ENCODE peak calls at places on chromosomes 1 and 21, in four cellular contexts. T is HepG2, Z is K562, R is GM12878. W is an unnamed sample.

GRCh38 chr1:159981351-159982055 is 27.5 kb upstream of the SLAMF9 start:
- DNase-seq in T (no peak), Z (no peak), R (no peak), W (no peak)

GRCh38 chr1:182674346-182675246 is 9.8 kb downstream of the RGS8 start:
- DNase-seq in R (no peak), T (no peak), Z (no peak), W (no peak)

GRCh38 chr1:177915641-177916040 is 54.2 kb downstream of the SEC16B start:
- DNase-seq in R (no peak), Z (no peak), T (no peak), W (no peak)

GRCh38 chr1:41767534-41767933 is 151.2 kb downstream of the HIVEP3 start:
- DNase-seq in Z (no peak), T (no peak), R (no peak), W (no peak)

GRCh38 chr1:29800120-29800519 is 563.8 kb downstream of the PTPRU start:
- DNase-seq in R (no peak), T (no peak), Z (peak), W (no peak)

GRCh38 chr1:22204989-22205913 is 62.4 kb upstream of the WNT4 start:
- DNase-seq in Z (no peak), R (no peak), T (no peak), W (no peak)

GRCh38 chr1:234553241-234554156 is 56.5 kb downstream of the IRF2BP2 start:
- DNase-seq in T (no peak), R (no peak), Z (no peak), W (no peak)

GRCh38 chr1:2251786-2252185 is 23.7 kb downstream of the SKI start:
- DNase-seq in T (no peak), Z (no peak), R (no peak), W (no peak)

GRCh38 chr1:24277420-24278169 is 41.6 kb upstream of the GRHL3 start:
- DNase-seq in Z (no peak), R (peak), T (no peak), W (no peak)

GRCh38 chr1:198598796-198599321 is 40.0 kb upstream of the PTPRC start:
- DNase-seq in Z (peak), R (peak), T (no peak), W (no peak)

GRCh38 chr21:45292399-45293213 is 4.9 kb upstream of the POFUT2 start:
- DNase-seq in Z (peak), R (no peak), T (peak), W (peak)

GRCh38 chr1:23215751-23216449 is 1.4 kb downstream of the HTR1D start:
- DNase-seq in T (peak), Z (no peak), R (no peak), W (no peak)

GRCh38 chr1:155126494-155127104 is 1.1 kb upstream of the EFNA1 start:
- DNase-seq in Z (peak), R (no peak), T (peak), W (peak)

GRCh38 chr1:164921493-164921892 is 362.5 kb downstream of the PBX1 start:
- DNase-seq in R (no peak), T (no peak), Z (no peak), W (no peak)

GRCh38 chr1:159800177-159800935 is 1.8 kb upstream of the FCRL6 start:
- DNase-seq in Z (no peak), R (peak), T (no peak), W (no peak)

GRCh38 chr1:201171063-201172036 is 17.1 kb upstream of the TMEM9 start:
- DNase-seq in T (peak), Z (peak), R (no peak), W (peak)

GRCh38 chr21:41481191-41481590 is 26.8 kb downstream of the TMPRSS2 start:
- DNase-seq in T (no peak), R (no peak), Z (no peak), W (no peak)

GRCh38 chr1:30058966-30059365 is 664.4 kb downstream of the MATN1 start:
- DNase-seq in T (no peak), Z (no peak), R (no peak), W (peak)

GRCh38 chr1:14881775-14882672 is 271.5 kb upstream of the TMEM51 start:
- DNase-seq in R (peak), Z (no peak), T (no peak), W (no peak)

GRCh38 chr1:91622586-91622985 is 121.9 kb downstream of the CDC7 start:
- DNase-seq in Z (no peak), R (no peak), T (no peak), W (no peak)

GRCh38 chr1:33317946-33318345 is 3.0 kb downstream of the A3GALT2 start:
- DNase-seq in R (no peak), T (no peak), Z (no peak), W (no peak)

GRCh38 chr1:33321178-33321577 is 280 bp upstream of the A3GALT2 start:
- DNase-seq in T (no peak), R (no peak), Z (no peak), W (no peak)

GRCh38 chr1:33319949-33320618 is 814 bp downstream of the A3GALT2 start:
- DNase-seq in Z (no peak), T (no peak), R (no peak), W (no peak)

GRCh38 chr1:33320619-33321165 is at the start of gene A3GALT2:
- DNase-seq in Z (no peak), T (no peak), R (no peak), W (no peak)

GRCh38 chr1:33319186-33319948 is 1.5 kb downstream of the A3GALT2 start:
- DNase-seq in R (no peak), T (no peak), Z (no peak), W (no peak)
- TF ChIP-seq TARDBP in R (no peak), T (no peak), Z (no peak), W (no peak)

DNA sequence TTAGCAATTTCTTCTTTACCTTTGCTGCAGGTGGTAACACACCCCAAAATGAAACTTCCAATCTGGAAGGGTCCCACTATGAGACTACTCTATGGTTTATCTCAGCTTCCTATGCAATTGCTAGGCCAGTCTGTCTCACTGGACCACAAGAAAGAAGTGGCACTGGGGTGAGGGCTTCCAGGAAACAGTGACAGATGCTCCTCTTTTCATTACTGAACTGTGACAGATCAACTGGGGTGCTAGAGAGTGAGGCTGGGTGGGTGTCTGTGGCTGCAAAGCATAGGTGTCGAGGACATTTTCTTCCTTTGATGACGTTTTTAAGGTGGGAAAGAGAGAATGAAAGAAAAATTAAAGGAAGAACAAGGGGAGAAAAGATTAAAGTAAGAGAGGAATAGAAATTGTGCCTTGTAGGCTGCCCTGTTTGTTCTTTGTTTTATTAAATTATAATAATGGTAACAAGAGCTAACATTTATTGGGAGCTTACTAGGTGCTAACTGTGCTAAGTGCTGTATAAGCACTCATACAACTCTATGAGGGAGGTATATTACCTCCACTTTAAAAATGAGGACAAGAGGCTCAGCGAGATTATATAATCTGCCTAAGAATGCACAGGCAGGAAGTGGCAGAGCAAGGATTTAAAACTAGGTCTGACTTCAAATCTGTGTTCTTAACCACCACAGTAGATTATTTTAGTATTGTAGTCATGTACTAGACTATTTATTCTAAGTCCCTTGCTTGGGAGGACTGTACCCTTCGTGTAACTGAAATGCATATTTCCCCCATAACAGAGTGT is 27.8 kb upstream of the DMRTA2 start:
- DNase-seq in R (no peak), Z (no peak), T (no peak), W (no peak)
- TF ChIP-seq TARDBP in R (no peak), Z (no peak), T (no peak), W (no peak)

GRCh38 chr21:21806711-21807597 is 808.7 kb downstream of the NCAM2 start:
- DNase-seq in Z (no peak), R (no peak), T (no peak), W (no peak)
- TF ChIP-seq TARDBP in Z (no peak), R (no peak), T (no peak), W (no peak)

GRCh38 chr1:161008857-161009554 is 11.9 kb downstream of the F11R start:
- DNase-seq in R (no peak), Z (no peak), T (peak), W (no peak)
- TF ChIP-seq TARDBP in R (no peak), Z (no peak), T (no peak), W (no peak)

GRCh38 chr21:46600305-46600704 is 4.6 kb downstream of the S100B start:
- DNase-seq in R (no peak), Z (no peak), T (no peak), W (no peak)

GRCh38 chr21:46597896-46598343 is 7.0 kb downstream of the S100B start:
- DNase-seq in Z (peak), T (no peak), R (no peak), W (no peak)

GRCh38 chr21:46600978-46601377 is 3.9 kb downstream of the S100B start:
- DNase-seq in R (no peak), T (no peak), Z (no peak), W (no peak)

GRCh38 chr21:46598563-46599250 is 6.2 kb downstream of the S100B start:
- DNase-seq in Z (peak), R (no peak), T (no peak), W (no peak)

GRCh38 chr21:46599251-46599572 is 5.7 kb downstream of the S100B start:
- DNase-seq in T (peak), R (no peak), Z (peak), W (no peak)
- TF ChIP-seq TARDBP in T (peak), R (no peak), Z (no peak), W (no peak)

DNA sequence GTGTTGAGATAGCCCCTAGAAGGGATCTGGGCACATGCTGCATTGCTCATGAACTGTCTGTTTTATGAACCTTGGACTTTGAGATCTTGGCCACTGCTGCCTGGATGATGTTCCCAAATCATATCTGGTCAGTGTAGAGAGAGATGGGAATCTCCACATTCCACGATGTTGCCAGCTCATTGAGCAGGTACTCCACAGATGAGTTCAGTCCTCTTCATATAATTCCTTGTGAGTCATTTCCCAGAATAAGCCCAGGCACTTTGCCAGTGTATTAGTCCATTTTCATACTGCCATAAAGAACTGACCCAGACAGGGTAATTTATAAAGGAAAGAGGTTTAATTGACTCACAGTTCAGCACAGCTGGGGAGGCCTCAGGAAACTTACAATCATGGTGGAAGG is 254.0 kb upstream of the RUNX1 start:
- DNase-seq in R (no peak), T (no peak), Z (no peak), W (no peak)
- TF ChIP-seq TARDBP in R (no peak), T (no peak), Z (no peak), W (no peak)